ENCODE peak calls at places on chromosomes 16 and 17, in four cellular contexts. B, G, E and A are unnamed samples.

GRCh38 chr16:28110074-28110473 is 46.6 kb upstream of the GSG1L start:
- DNase-seq in B (no peak), G (no peak), E (no peak), A (no peak)

GRCh38 chr17:80361495-80362220 is 53.3 kb upstream of the ENDOV start:
- DNase-seq in B (no peak), G (no peak), E (no peak), A (peak; percentile 21)

GRCh38 chr17:49031965-49032928 is 35.1 kb downstream of the IGF2BP1 start:
- DNase-seq in B (peak; percentile 22), G (no peak), E (peak; percentile 59), A (peak; percentile 85)

GRCh38 chr17:10032142-10032541 is 127.1 kb upstream of the RCVRN start:
- DNase-seq in B (no peak), G (no peak), E (no peak), A (no peak)

GRCh38 chr16:19175492-19176262 is 7.6 kb downstream of the SYT17 start:
- DNase-seq in B (no peak), G (no peak), E (no peak), A (no peak)

GRCh38 chr17:48908047-48908843 is at the start of gene UBE2Z:
- DNase-seq in B (no peak), G (peak; percentile 91), E (peak; percentile 95), A (peak; percentile 98)

GRCh38 chr16:83682858-83683235 is 124.9 kb upstream of the HSBP1 start:
- DNase-seq in B (peak; percentile 43), G (no peak), E (no peak), A (no peak)

GRCh38 chr17:18257747-18258355 is 687 bp downstream of the FLII start:
- DNase-seq in B (no peak), G (peak; percentile 82), E (peak; percentile 70), A (peak; percentile 77)

GRCh38 chr17:45341389-45342158 is 24.8 kb upstream of the MAP3K14 start:
- DNase-seq in B (peak; percentile 53), G (peak; percentile 46), E (peak; percentile 60), A (peak; percentile 43)

GRCh38 chr16:75494696-75495601 is at the start of gene CHST6:
- DNase-seq in B (no peak), G (peak; percentile 73), E (peak; percentile 45), A (no peak)

GRCh38 chr17:81101614-81102306 is 63.5 kb upstream of the PVALEF start:
- DNase-seq in B (no peak), G (peak; percentile 96), E (peak; percentile 63), A (peak; percentile 84)

GRCh38 chr17:3799181-3799627 is 1.8 kb downstream of the ITGAE start:
- DNase-seq in B (no peak), G (no peak), E (no peak), A (no peak)

GRCh38 chr16:31538199-31538598 is 10.5 kb downstream of the AHSP start:
- DNase-seq in B (no peak), G (no peak), E (no peak), A (no peak)

GRCh38 chr17:27489045-27489715 is 32.9 kb downstream of the KSR1 start:
- DNase-seq in B (no peak), G (no peak), E (peak; percentile 35), A (peak; percentile 66)

GRCh38 chr17:28864991-28865849 is 10.4 kb downstream of the ERAL1 start:
- DNase-seq in B (no peak), G (no peak), E (no peak), A (no peak)

GRCh38 chr17:48814504-48814903 is 2.5 kb downstream of the TTLL6 start:
- DNase-seq in B (no peak), G (peak; percentile 65), E (no peak), A (peak; percentile 80)

GRCh38 chr17:81465912-81466311 is 46.7 kb downstream of the ACTG1 start:
- DNase-seq in B (no peak), G (no peak), E (no peak), A (no peak)

GRCh38 chr17:18859256-18859655 is 1.3 kb downstream of the PRPSAP2 start:
- DNase-seq in B (no peak), G (no peak), E (no peak), A (no peak)

GRCh38 chr16:89596061-89596689 is 17.3 kb upstream of the DPEP1 start:
- DNase-seq in B (no peak), G (peak; percentile 55), E (no peak), A (no peak)

GRCh38 chr17:79179334-79179733 is 104.7 kb downstream of the ENGASE start:
- DNase-seq in B (no peak), G (no peak), E (no peak), A (no peak)

DNA sequence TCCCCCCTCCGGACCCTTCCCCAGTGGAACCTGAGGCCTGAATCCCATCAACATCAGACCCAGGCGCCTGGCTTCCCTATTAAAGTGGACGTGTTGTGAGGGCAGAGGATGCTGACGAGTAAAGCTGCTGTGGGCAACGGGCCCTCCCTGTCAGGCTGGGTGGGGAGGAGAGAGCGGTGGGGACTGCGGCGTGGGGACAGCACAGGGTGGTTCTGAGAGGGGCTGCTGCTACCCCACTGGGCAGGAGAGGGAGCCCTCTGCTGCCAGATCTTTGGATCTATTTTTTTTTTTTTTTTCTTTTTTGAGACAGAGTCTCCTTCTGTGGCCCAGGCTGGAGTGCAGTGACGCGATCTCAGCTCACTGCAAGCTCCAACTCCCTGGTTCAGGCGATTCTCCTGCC is 5.9 kb downstream of the CA5A start:
- DNase-seq in B (no peak), G (no peak), E (no peak), A (no peak)
- TF ChIP-seq CTCF in B (peak; percentile 46), G (no peak), E (no peak), A (no peak)

GRCh38 chr17:51711581-51711980 is 446.9 kb downstream of the CA10 start:
- DNase-seq in B (no peak), G (no peak), E (no peak), A (no peak)
- TF ChIP-seq CTCF in B (no peak), G (no peak), E (no peak), A (no peak)

GRCh38 chr16:48901712-48902374 is 291.9 kb upstream of the N4BP1 start:
- DNase-seq in B (no peak), G (no peak), E (no peak), A (peak; percentile 62)
- TF ChIP-seq CTCF in B (peak; percentile 4), G (no peak), E (no peak), A (no peak)

GRCh38 chr16:1152123-1152638 is 725 bp upstream of the CACNA1H start:
- DNase-seq in B (no peak), G (no peak), E (no peak), A (no peak)

GRCh38 chr16:1152651-1153259 is at the start of gene CACNA1H:
- DNase-seq in B (no peak), G (no peak), E (no peak), A (peak; percentile 71)

GRCh38 chr16:1151424-1152122 is 1.3 kb upstream of the CACNA1H start:
- DNase-seq in B (no peak), G (no peak), E (no peak), A (no peak)

GRCh38 chr16:1149101-1149636 is 3.7 kb upstream of the CACNA1H start:
- DNase-seq in B (no peak), G (no peak), E (no peak), A (no peak)

DNA sequence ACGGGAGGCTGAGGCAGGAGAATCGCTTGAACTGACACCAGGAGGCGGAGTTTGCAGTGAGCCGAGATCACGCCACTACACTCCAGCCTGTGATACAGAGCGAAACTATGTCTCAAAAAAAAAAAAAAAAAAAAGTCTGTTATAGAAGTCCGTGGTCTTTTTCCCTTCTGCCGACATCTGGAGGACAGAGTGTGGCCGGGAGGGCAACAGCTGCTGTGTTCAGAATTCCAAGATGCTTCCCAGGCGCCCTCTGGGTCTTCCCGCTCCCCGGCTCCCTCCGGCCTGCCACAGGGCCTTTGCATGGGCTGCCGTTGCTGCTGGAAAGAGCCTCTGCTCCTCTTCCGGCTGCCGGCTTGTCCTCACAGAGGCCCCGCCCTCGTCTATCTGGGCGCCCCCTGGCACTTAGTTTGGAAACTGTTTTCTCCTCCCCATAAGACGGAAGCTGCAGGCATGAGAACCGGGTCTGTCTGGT is 2.4 kb upstream of the CACNA1H start:
- DNase-seq in B (no peak), G (no peak), E (no peak), A (no peak)
- TF ChIP-seq CTCF in B (no peak), G (no peak), E (no peak), A (no peak)

GRCh38 chr16:55370762-55371482 is 46.9 kb downstream of the IRX6 start:
- DNase-seq in B (no peak), G (peak; percentile 68), E (peak; percentile 42), A (peak; percentile 64)
- TF ChIP-seq CTCF in B (peak; percentile 69), G (no peak), E (peak; percentile 42), A (peak; percentile 21)

GRCh38 chr16:56405977-56406376 is 19.4 kb downstream of the AMFR start:
- DNase-seq in B (no peak), G (no peak), E (no peak), A (no peak)

GRCh38 chr16:56400458-56400857 is 24.9 kb downstream of the AMFR start:
- DNase-seq in B (no peak), G (no peak), E (no peak), A (no peak)

GRCh38 chr16:56399047-56399446 is 26.3 kb downstream of the AMFR start:
- DNase-seq in B (no peak), G (no peak), E (no peak), A (no peak)

GRCh38 chr16:56399492-56399891 is 25.9 kb downstream of the AMFR start:
- DNase-seq in B (no peak), G (no peak), E (no peak), A (no peak)

GRCh38 chr16:56401482-56401881 is 23.9 kb downstream of the AMFR start:
- DNase-seq in B (no peak), G (no peak), E (peak; percentile 12), A (no peak)
- TF ChIP-seq CTCF in B (peak; percentile 51), G (no peak), E (peak; percentile 36), A (no peak)

DNA sequence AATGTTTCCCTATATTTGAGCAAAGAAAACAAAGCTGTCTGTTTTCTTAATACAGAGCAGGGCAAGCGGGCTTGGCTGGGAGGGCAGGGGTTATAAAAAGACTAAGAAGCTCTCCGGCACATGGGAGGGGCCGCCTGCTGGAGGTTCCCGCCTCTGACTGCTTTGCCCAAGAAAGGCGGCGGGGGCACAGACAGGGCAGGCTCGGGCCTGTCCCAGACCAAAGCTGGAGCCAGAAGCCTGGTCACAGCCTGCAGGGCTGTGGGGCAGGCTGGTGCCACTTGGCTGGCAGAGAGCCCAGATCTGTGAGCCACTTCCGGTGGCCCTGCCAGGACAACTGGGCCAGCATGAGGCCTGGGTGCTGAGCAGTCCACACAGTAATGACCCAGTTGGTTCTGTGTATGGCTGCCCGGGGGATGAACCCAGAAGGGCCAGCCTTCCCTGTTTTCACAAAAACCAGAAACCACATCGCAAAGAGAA is 89.4 kb downstream of the LITAF start:
- DNase-seq in B (no peak), G (peak; percentile 89), E (peak; percentile 96), A (peak; percentile 93)
- TF ChIP-seq CTCF in B (peak; percentile 13), G (no peak), E (no peak), A (no peak)

DNA sequence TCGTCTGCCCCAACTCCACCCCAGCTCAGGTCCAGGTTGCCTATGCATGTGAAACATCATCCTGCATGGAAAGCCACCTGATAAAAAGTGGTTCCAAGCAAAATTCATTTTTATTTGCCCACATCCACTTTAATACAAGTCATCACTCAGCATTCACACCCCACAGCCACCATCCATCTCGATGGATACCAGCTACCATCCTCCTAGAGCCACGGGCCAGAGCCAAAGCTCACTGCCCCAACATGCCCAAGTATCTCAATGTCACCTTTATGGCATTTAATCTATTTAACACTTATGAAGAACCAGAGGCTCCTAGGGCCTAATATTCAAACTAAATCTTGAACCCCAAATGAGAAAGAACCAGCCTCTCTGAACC is 70.5 kb downstream of the COPRS start:
- DNase-seq in B (no peak), G (no peak), E (no peak), A (peak; percentile 60)
- TF ChIP-seq CTCF in B (no peak), G (no peak), E (no peak), A (no peak)